ENCODE peak calls at places on chromosomes 12 and 14, in seven cellular contexts. H is H9, Z is IMR-90, M is neural progenitor cell, T is mammary epithelial cell, Q is GM23248, F is fibroblast of lung. S is an unnamed sample.

GRCh38 chr14:38847161-38847560 is 255.9 kb downstream of the SEC23A start:
- DNase-seq in H (no peak), Z (no peak), M (no peak), T (no peak), Q (no peak), F (no peak), S (no peak)

GRCh38 chr12:125734137-125734536 is 668.9 kb downstream of the AACS start:
- DNase-seq in H (no peak), Z (no peak), M (no peak), T (no peak), Q (no peak), F (no peak), S (no peak)

GRCh38 chr14:80567905-80568512 is 356.7 kb upstream of the DIO2 start:
- DNase-seq in H (no peak), Z (peak; percentile 68), M (no peak), T (peak; percentile 96), Q (peak; percentile 58), F (no peak), S (peak; percentile 30)

GRCh38 chr14:100096656-100097055 is 31.4 kb downstream of the EVL start:
- DNase-seq in H (no peak), Z (peak; percentile 68), M (no peak), T (peak; percentile 80), Q (peak; percentile 83), F (peak; percentile 65), S (peak; percentile 77)

GRCh38 chr12:65659681-65660080 is 164.6 kb upstream of the HMGA2 start:
- DNase-seq in H (no peak), Z (no peak), M (no peak), T (no peak), Q (no peak), F (no peak), S (no peak)

GRCh38 chr12:121432740-121433476 is 33.0 kb downstream of the RNF34 start:
- DNase-seq in H (no peak), Z (no peak), M (no peak), T (no peak), Q (no peak), F (no peak), S (no peak)

GRCh38 chr12:72241552-72241951 is 30.6 kb upstream of the TRHDE start:
- DNase-seq in H (no peak), Z (no peak), M (no peak), T (no peak), Q (no peak), F (no peak), S (no peak)

GRCh38 chr12:68620528-68620927 is 9.8 kb downstream of the RAP1B start:
- DNase-seq in H (no peak), Z (no peak), M (no peak), T (no peak), Q (no peak), F (no peak), S (no peak)

GRCh38 chr14:31420013-31420318 is 384 bp downstream of the HEATR5A start:
- DNase-seq in H (peak; percentile 72), Z (no peak), M (peak; percentile 86), T (peak; percentile 58), Q (no peak), F (no peak), S (no peak)

GRCh38 chr14:63486729-63487128 is 56.4 kb downstream of the PPP2R5E start:
- DNase-seq in H (no peak), Z (no peak), M (no peak), T (no peak), Q (no peak), F (peak; percentile 37), S (peak; percentile 22)

GRCh38 chr12:24750263-24750662 is 198.6 kb downstream of the BCAT1 start:
- DNase-seq in H (no peak), Z (no peak), M (peak; percentile 71), T (no peak), Q (no peak), F (no peak), S (no peak)

GRCh38 chr14:100866666-100867630 is 36.6 kb downstream of the RTL1 start:
- DNase-seq in H (no peak), Z (no peak), M (no peak), T (no peak), Q (no peak), F (no peak), S (no peak)

GRCh38 chr14:75182820-75183219 is 6.4 kb upstream of the TMED10 start:
- DNase-seq in H (no peak), Z (peak; percentile 71), M (no peak), T (peak; percentile 35), Q (peak; percentile 80), F (peak; percentile 72), S (peak; percentile 92)

GRCh38 chr12:106149096-106149784 is 10.5 kb upstream of the NUAK1 start:
- DNase-seq in H (peak; percentile 58), Z (peak; percentile 18), M (peak; percentile 33), T (no peak), Q (peak; percentile 50), F (peak; percentile 39), S (peak; percentile 55)

GRCh38 chr14:32470161-32470705 is 141.1 kb downstream of the AKAP6 start:
- DNase-seq in H (no peak), Z (peak; percentile 54), M (no peak), T (peak; percentile 62), Q (peak; percentile 18), F (no peak), S (no peak)

GRCh38 chr12:1234073-1234472 is 243.1 kb downstream of the ERC1 start:
- DNase-seq in H (no peak), Z (peak; percentile 49), M (no peak), T (peak; percentile 4), Q (peak; percentile 35), F (peak; percentile 47), S (peak; percentile 61)
- H3K27me3 ChIP-seq in H (no peaks in the 10 kb centered on the region), Z (no peaks in the 10 kb centered on the region), M (no peaks in the 10 kb centered on the region), T (no peaks in the 10 kb centered on the region), Q (no peaks in the 10 kb centered on the region), F (no peaks in the 10 kb centered on the region), S (no peaks in the 10 kb centered on the region)

GRCh38 chr12:14853966-14854365 is 10.6 kb upstream of the ART4 start:
- DNase-seq in H (no peak), Z (no peak), M (no peak), T (no peak), Q (peak; percentile 36), F (no peak), S (peak; percentile 66)

GRCh38 chr12:14854586-14855163 is 11.3 kb upstream of the ART4 start:
- DNase-seq in H (no peak), Z (peak; percentile 16), M (no peak), T (no peak), Q (peak; percentile 72), F (peak; percentile 75), S (peak; percentile 79)

GRCh38 chr12:14852880-14853279 is 9.6 kb upstream of the ART4 start:
- DNase-seq in H (no peak), Z (no peak), M (no peak), T (no peak), Q (no peak), F (no peak), S (no peak)

GRCh38 chr12:14849664-14850063 is 6.3 kb upstream of the ART4 start:
- DNase-seq in H (no peak), Z (peak; percentile 36), M (no peak), T (peak; percentile 72), Q (peak; percentile 62), F (peak; percentile 30), S (peak; percentile 72)

GRCh38 chr12:14850929-14851663 is 7.8 kb upstream of the ART4 start:
- DNase-seq in H (no peak), Z (no peak), M (no peak), T (no peak), Q (no peak), F (no peak), S (no peak)
- H3K9ac ChIP-seq in H (no peak overlapping the region), Z (no peak overlapping the region), M (no peak overlapping the region), T (no peak overlapping the region), Q (no peak overlapping the region), F (no peak overlapping the region), S (no peak overlapping the region)

DNA sequence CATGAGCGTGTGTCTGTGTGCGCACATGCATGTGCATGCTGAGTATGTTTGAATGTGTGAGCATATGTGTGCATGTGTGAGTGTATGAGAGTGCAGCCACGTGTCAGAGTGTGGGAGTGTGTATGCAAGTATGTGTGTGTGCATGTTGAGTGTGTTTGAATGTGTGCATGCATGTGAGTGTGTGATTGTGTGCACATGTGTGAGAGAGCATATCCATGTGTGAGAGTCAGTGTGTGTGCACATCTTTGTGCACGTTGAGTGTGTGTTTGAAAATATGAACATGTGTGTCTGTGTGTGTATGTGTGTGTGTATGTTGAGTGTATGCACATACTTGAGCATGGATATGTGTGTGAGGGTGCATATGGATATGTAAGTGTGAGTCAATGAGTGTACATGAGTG is 730.8 kb downstream of the VRK1 start:
- DNase-seq in H (no peak), Z (no peak), M (no peak), T (no peak), Q (no peak), F (no peak), S (no peak)
- H3K9me3 ChIP-seq in H (no peaks in the 10 kb centered on the region), Z (peaks cover 26% of the 10 kb centered on the region), M (no peaks in the 10 kb centered on the region), T (peaks cover 20% of the 10 kb centered on the region), Q (no peaks in the 10 kb centered on the region), F (no peaks in the 10 kb centered on the region), S (peaks cover 3% of the 10 kb centered on the region)

GRCh38 chr14:57816568-57817284 is 49.2 kb downstream of the SLC35F4 start:
- DNase-seq in H (no peak), Z (no peak), M (no peak), T (peak; percentile 86), Q (peak; percentile 32), F (no peak), S (no peak)
- H3K27me3 ChIP-seq in H (no peaks in the 10 kb centered on the region), Z (no peaks in the 10 kb centered on the region), M (no peaks in the 10 kb centered on the region), T (no peaks in the 10 kb centered on the region), Q (no peaks in the 10 kb centered on the region), F (no peaks in the 10 kb centered on the region), S (no peaks in the 10 kb centered on the region)

GRCh38 chr12:52044284-52044983 is 6.8 kb upstream of the NR4A1 start:
- DNase-seq in H (no peak), Z (no peak), M (no peak), T (no peak), Q (peak; percentile 94), F (peak; percentile 79), S (peak; percentile 80)
- H3K9ac ChIP-seq in H (no peak overlapping the region), Z (no peak overlapping the region), M (no peak overlapping the region), T (no peak overlapping the region), Q (peak overlapping the region; percentile 87), F (peak overlapping the region; percentile 50), S (peak overlapping the region; percentile 58)

DNA sequence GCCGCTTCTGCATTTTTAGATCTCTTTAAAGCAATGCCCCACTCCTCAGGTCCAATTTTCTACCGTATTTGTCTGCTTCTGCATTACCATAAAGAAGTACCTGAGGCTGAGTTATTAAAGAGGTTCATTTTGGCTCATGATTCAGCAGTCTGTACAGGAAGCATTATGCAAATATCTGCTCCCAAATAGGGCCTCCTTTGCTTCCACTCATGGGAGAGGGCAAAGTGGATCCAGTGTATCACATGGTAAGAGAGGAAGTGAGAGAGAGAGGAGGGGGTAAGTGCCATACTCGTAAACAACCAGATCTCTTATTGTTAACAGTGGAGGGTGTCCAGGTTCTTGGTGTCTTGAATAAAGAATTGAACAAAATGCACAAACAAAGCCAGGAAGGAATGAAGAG is 316.1 kb upstream of the SEL1L start:
- DNase-seq in H (no peak), Z (no peak), M (no peak), T (no peak), Q (no peak), F (no peak), S (no peak)
- H3K9me3 ChIP-seq in H (no peaks in the 10 kb centered on the region), Z (peaks cover 7% of the 10 kb centered on the region), M (no peaks in the 10 kb centered on the region), T (peaks cover 2% of the 10 kb centered on the region), Q (no peaks in the 10 kb centered on the region), F (no peaks in the 10 kb centered on the region), S (peaks cover 20% of the 10 kb centered on the region)